ENCODE peak calls at places on chromosome 9, in ten cellular contexts. L, V, T, E, M, Y, G, Z, J and P are unnamed samples.

GRCh38 chr9:129280236-129281231 is 102.5 kb upstream of the IER5L start:
- DNase-seq in J (no peak), L (no peak), Y (peak; percentile 5), G (no peak), E (no peak), V (peak; percentile 11), M (no peak), Z (no peak), T (no peak), P (no peak)

GRCh38 chr9:91037511-91038482 is 236.2 kb downstream of the SYK start:
- DNase-seq in L (peak; percentile 86), G (no peak), M (no peak), V (peak; percentile 89), T (peak; percentile 81), E (no peak), Y (peak; percentile 84), J (peak; percentile 84), Z (no peak), P (peak; percentile 36)

GRCh38 chr9:7246181-7246580 is 488.4 kb downstream of the KDM4C start:
- DNase-seq in Z (no peak), M (no peak), J (no peak), G (no peak), Y (no peak), E (no peak), T (no peak), V (no peak), L (no peak), P (no peak)

GRCh38 chr9:33101104-33101951 is 24.9 kb upstream of the SMU1 start:
- DNase-seq in E (no peak), Y (peak; percentile 52), T (peak; percentile 15), J (peak; percentile 45), L (peak; percentile 72), G (no peak), Z (no peak), V (peak; percentile 85), M (no peak), P (peak; percentile 50)

GRCh38 chr9:93713716-93714115 is 137.3 kb downstream of the PHF2 start:
- DNase-seq in V (no peak), G (no peak), L (no peak), Z (no peak), M (no peak), J (no peak), E (no peak), Y (no peak), T (no peak), P (peak; percentile 20)

GRCh38 chr9:130499804-130500263 is 55.1 kb downstream of the ASS1 start:
- DNase-seq in L (no peak), M (no peak), Y (no peak), J (no peak), E (no peak), V (no peak), T (no peak), Z (no peak), G (no peak), P (peak; percentile 50)

GRCh38 chr9:2599896-2600295 is 21.7 kb upstream of the VLDLR start:
- DNase-seq in E (no peak), G (no peak), J (no peak), T (no peak), Z (no peak), M (no peak), L (no peak), V (no peak), Y (no peak), P (no peak)

GRCh38 chr9:37290881-37291485 is 131.5 kb upstream of the GRHPR start:
- DNase-seq in G (no peak), T (no peak), E (no peak), J (peak; percentile 79), L (peak; percentile 48), V (peak; percentile 49), M (no peak), Y (peak; percentile 37), Z (no peak), P (peak; percentile 87)

GRCh38 chr9:38385896-38386295 is 6.6 kb upstream of the ALDH1B1 start:
- DNase-seq in L (no peak), T (no peak), G (no peak), Z (no peak), Y (no peak), J (no peak), V (no peak), E (no peak), M (no peak), P (no peak)

GRCh38 chr9:96875460-96876142 is 21.3 kb upstream of the ZNF782 start:
- DNase-seq in J (peak; percentile 83), M (peak; percentile 29), L (peak; percentile 19), Z (peak; percentile 72), Y (peak; percentile 60), E (peak; percentile 41), T (no peak), G (no peak), V (peak; percentile 59), P (peak; percentile 97)

GRCh38 chr9:137393176-137394150 is 29.5 kb downstream of the EXD3 start:
- DNase-seq in T (no peak), V (no peak), M (no peak), J (no peak), L (no peak), G (no peak), Y (no peak), E (no peak), Z (no peak), P (no peak)

GRCh38 chr9:129823163-129823933 is 588 bp downstream of the TOR1A start:
- DNase-seq in L (peak; percentile 38), V (peak; percentile 48), Z (no peak), G (no peak), Y (peak; percentile 49), M (no peak), E (no peak), J (peak; percentile 18), T (no peak), P (peak; percentile 77)

GRCh38 chr9:137970686-137971476 is 93.3 kb downstream of the CACNA1B start:
- DNase-seq in J (no peak), Y (no peak), T (no peak), Z (no peak), L (no peak), G (no peak), V (no peak), M (no peak), E (no peak), P (no peak)

GRCh38 chr9:137150485-137151060 is 11.6 kb downstream of the GRIN1 start:
- DNase-seq in Z (no peak), G (no peak), V (no peak), E (no peak), M (no peak), T (no peak), L (no peak), Y (no peak), J (peak; percentile 29), P (peak; percentile 89)

GRCh38 chr9:115944166-115944948 is 209.2 kb upstream of the PAPPA start:
- DNase-seq in E (no peak), Z (no peak), G (no peak), J (peak; percentile 97), V (peak; percentile 93), L (peak; percentile 42), T (peak; percentile 81), Y (peak; percentile 86), M (no peak), P (no peak)

GRCh38 chr9:137159105-137160053 is 10.5 kb downstream of the LRRC26 start:
- DNase-seq in M (no peak), Y (no peak), L (no peak), G (no peak), Z (no peak), J (no peak), E (no peak), T (no peak), V (no peak), P (no peak)

GRCh38 chr9:110214956-110215355 is 7.0 kb upstream of the C9orf152 start:
- DNase-seq in M (no peak), G (no peak), Y (no peak), Z (no peak), L (no peak), T (no peak), E (no peak), V (no peak), J (no peak), P (no peak)

GRCh38 chr9:112439825-112440224 is 46.8 kb upstream of the KIAA1958 start:
- DNase-seq in G (no peak), L (no peak), Z (no peak), Y (no peak), E (no peak), M (no peak), J (no peak), V (no peak), T (no peak), P (no peak)

GRCh38 chr9:97682242-97682641 is 14.9 kb downstream of the XPA start:
- DNase-seq in E (no peak), M (no peak), Y (no peak), V (no peak), Z (peak; percentile 15), J (no peak), G (no peak), L (no peak), T (no peak), P (no peak)

GRCh38 chr9:106864533-106865143 is 1.7 kb downstream of the ZNF462 start:
- DNase-seq in L (peak; percentile 35), T (no peak), J (peak; percentile 57), V (peak; percentile 31), Y (peak; percentile 39), G (no peak), Z (no peak), E (peak; percentile 53), M (no peak), P (peak; percentile 82)

GRCh38 chr9:70924905-70925547 is 196.4 kb downstream of the TRPM3 start:
- DNase-seq in M (no peak), J (peak; percentile 90), V (peak; percentile 70), L (peak; percentile 35), T (peak; percentile 41), Z (peak; percentile 27), E (peak; percentile 65), Y (peak; percentile 62), G (no peak), P (peak; percentile 83)

GRCh38 chr9:18566125-18566524 is 92.2 kb downstream of the ADAMTSL1 start:
- DNase-seq in Z (no peak), L (peak; percentile 14), V (peak; percentile 59), G (no peak), J (peak; percentile 91), M (no peak), E (no peak), Y (no peak), T (no peak), P (no peak)

GRCh38 chr9:127346584-127346983 is 50.4 kb upstream of the SLC2A8 start:
- DNase-seq in Z (no peak), E (no peak), G (no peak), Y (no peak), M (no peak), V (no peak), T (no peak), L (no peak), J (no peak), P (no peak)

GRCh38 chr9:132756214-132756799 is 86.0 kb downstream of the GTF3C4 start:
- DNase-seq in V (peak; percentile 4), Y (no peak), Z (no peak), E (no peak), M (no peak), G (no peak), L (no peak), T (no peak), J (no peak), P (no peak)

GRCh38 chr9:89639367-89639795 is 34.6 kb downstream of the GADD45G start:
- DNase-seq in T (no peak), G (no peak), J (peak; percentile 12), Z (no peak), E (peak; percentile 71), L (no peak), Y (no peak), M (no peak), V (no peak), P (no peak)

GRCh38 chr9:89433826-89434225 is 64.1 kb downstream of the SEMA4D start:
- DNase-seq in Z (no peak), Y (peak; percentile 58), G (no peak), V (peak; percentile 90), J (peak; percentile 45), T (no peak), M (no peak), E (no peak), L (no peak), P (peak; percentile 9)

GRCh38 chr9:107212613-107213012 is 70.5 kb upstream of the RAD23B start:
- DNase-seq in M (no peak), E (no peak), Z (no peak), L (no peak), J (no peak), T (no peak), G (no peak), Y (no peak), V (no peak), P (no peak)

GRCh38 chr9:26744362-26744965 is 148.1 kb downstream of the CAAP1 start:
- DNase-seq in Y (no peak), E (peak; percentile 30), T (no peak), L (no peak), M (no peak), J (peak; percentile 45), Z (no peak), G (no peak), V (peak; percentile 17), P (peak; percentile 54)